ENCODE peak calls at places on chromosomes 2 and 18, in ten cellular contexts. W is heart left ventricle, Z is uterus, I is stomach, T is adrenal gland, H is A549, X is breast epithelium, A is gastrocnemius medialis, Q is upper lobe of left lung, O is GM12891. C is an unnamed sample.

GRCh38 chr18:63887424-63887823 is at the start of gene SERPINB2:
- DNase-seq in O (no peak), W (no peak), X (no peak), T (no peak), Z (no peak), I (no peak), H (no peak), A (no peak), Q (no peak), C (no peak)

GRCh38 chr18:58493516-58494253 is 135.2 kb downstream of the ALPK2 start:
- DNase-seq in A (peak), W (peak), O (peak), Z (peak), H (peak), Q (no peak), X (peak), T (peak), I (peak), C (peak)

GRCh38 chr18:23585007-23585871 is 1.1 kb downstream of the NPC1 start:
- DNase-seq in H (peak), A (peak), W (peak), I (no peak), Q (no peak), O (no peak), T (peak), X (no peak), Z (no peak), C (no peak)

GRCh38 chr18:46310258-46310657 is 206.1 kb downstream of the HAUS1 start:
- DNase-seq in O (no peak), A (no peak), Q (no peak), H (no peak), W (no peak), T (no peak), I (no peak), Z (no peak), X (no peak), C (no peak)

GRCh38 chr2:113126845-113127645 is at the start of gene IL1RN:
- DNase-seq in I (no peak), A (peak), H (no peak), Q (no peak), O (no peak), W (peak), T (no peak), Z (no peak), X (no peak), C (no peak)

GRCh38 chr18:35071819-35072247 is 30.6 kb downstream of the MAPRE2 start:
- DNase-seq in Z (no peak), Q (no peak), W (no peak), O (no peak), T (no peak), A (no peak), I (no peak), X (no peak), H (no peak), C (no peak)

GRCh38 chr18:60471652-60472051 is 99.1 kb upstream of the MC4R start:
- DNase-seq in Z (no peak), H (no peak), W (no peak), T (no peak), Q (no peak), O (no peak), X (no peak), A (no peak), I (no peak), C (no peak)

GRCh38 chr2:25252291-25253152 is 84.1 kb upstream of the POMC start:
- DNase-seq in A (no peak), X (no peak), Z (peak), T (peak), H (peak), Q (peak), O (peak), W (peak), I (peak), C (no peak)

GRCh38 chr2:205733648-205734047 is 51.3 kb downstream of the NRP2 start:
- DNase-seq in A (no peak), O (no peak), W (no peak), Q (peak), I (no peak), H (no peak), Z (peak), T (no peak), X (no peak), C (no peak)

GRCh38 chr2:176562359-176563043 is 293.3 kb downstream of the MTX2 start:
- DNase-seq in O (no peak), W (no peak), A (no peak), Q (no peak), H (peak), Z (no peak), T (no peak), I (no peak), X (no peak), C (no peak)

GRCh38 chr2:37875332-37875976 is 49.6 kb upstream of the RMDN2 start:
- DNase-seq in O (no peak), Z (no peak), T (no peak), X (no peak), I (no peak), H (no peak), W (no peak), A (no peak), Q (no peak), C (no peak)

GRCh38 chr18:12765586-12765985 is 62.7 kb downstream of the PSMG2 start:
- DNase-seq in X (no peak), A (no peak), W (no peak), O (no peak), I (no peak), Z (no peak), T (no peak), H (no peak), Q (no peak), C (no peak)

GRCh38 chr2:48755473-48755872 is at the start of gene LHCGR:
- DNase-seq in O (no peak), A (no peak), I (no peak), W (no peak), T (no peak), X (no peak), H (no peak), Q (peak), Z (no peak), C (no peak)

GRCh38 chr18:48531979-48532378 is 6.9 kb upstream of the CTIF start:
- DNase-seq in O (no peak), W (no peak), T (peak), X (no peak), H (no peak), I (no peak), Z (no peak), Q (no peak), A (no peak), C (no peak)

GRCh38 chr18:78376036-78376435 is 603.6 kb upstream of the SALL3 start:
- DNase-seq in T (no peak), H (no peak), A (no peak), O (no peak), Z (no peak), W (no peak), Q (no peak), X (no peak), I (no peak), C (no peak)

GRCh38 chr18:26470011-26470637 is 78.2 kb downstream of the KCTD1 start:
- DNase-seq in T (no peak), O (peak), Q (no peak), I (no peak), A (peak), H (no peak), Z (no peak), W (no peak), X (no peak), C (no peak)

GRCh38 chr2:12498703-12499102 is 218.0 kb upstream of the TRIB2 start:
- DNase-seq in O (no peak), T (no peak), A (no peak), W (no peak), Z (no peak), H (no peak), X (no peak), I (no peak), Q (no peak), C (no peak)

GRCh38 chr2:159798376-159798724 is 342 bp upstream of the CD302 start:
- DNase-seq in X (no peak), T (no peak), Q (no peak), O (no peak), H (no peak), W (no peak), Z (no peak), A (no peak), I (no peak), C (no peak)

GRCh38 chr2:215921884-215922283 is 91.5 kb downstream of the MREG start:
- DNase-seq in X (no peak), W (no peak), Z (no peak), O (no peak), I (peak), H (peak), T (peak), A (no peak), Q (no peak), C (no peak)

GRCh38 chr18:68822926-68823325 is 25.0 kb downstream of the CCDC102B start:
- DNase-seq in Z (no peak), Q (no peak), O (no peak), A (no peak), T (no peak), I (no peak), W (no peak), H (no peak), X (no peak), C (no peak)

GRCh38 chr2:22817197-22817596 is 567.8 kb upstream of the KLHL29 start:
- DNase-seq in W (no peak), A (no peak), T (peak), Z (no peak), Q (no peak), H (peak), X (no peak), I (no peak), O (no peak), C (no peak)

GRCh38 chr18:33440011-33440383 is 524 bp downstream of the CCDC178 start:
- DNase-seq in T (no peak), W (no peak), Q (peak), I (peak), X (no peak), O (no peak), Z (peak), A (no peak), H (peak), C (no peak)

GRCh38 chr2:224802407-224802806 is 86.2 kb upstream of the CCDC195 start:
- DNase-seq in T (no peak), H (no peak), O (no peak), Z (no peak), X (no peak), A (no peak), I (no peak), W (no peak), Q (no peak), C (peak)

GRCh38 chr18:63440219-63440618 is 17.9 kb upstream of the VPS4B start:
- DNase-seq in W (no peak), Q (no peak), H (no peak), X (no peak), A (peak), Z (no peak), I (no peak), O (no peak), T (no peak), C (no peak)

GRCh38 chr2:105521176-105521575 is 122.3 kb upstream of the FHL2 start:
- DNase-seq in T (no peak), Z (no peak), Q (no peak), H (peak), A (no peak), W (no peak), I (no peak), O (no peak), X (no peak), C (no peak)

GRCh38 chr2:107595749-107596148 is 230.9 kb upstream of the RGPD4 start:
- DNase-seq in O (no peak), A (no peak), T (no peak), W (no peak), I (no peak), Z (no peak), X (no peak), H (peak), Q (no peak), C (peak)

GRCh38 chr2:50783116-50783515 is 248.8 kb downstream of the NRXN1 start:
- DNase-seq in A (no peak), H (no peak), I (no peak), Z (no peak), W (no peak), O (no peak), Q (no peak), T (no peak), X (no peak), C (no peak)

GRCh38 chr18:32373995-32374394 is 96.7 kb downstream of the GAREM1 start:
- DNase-seq in A (peak), Z (no peak), W (peak), Q (no peak), O (no peak), H (no peak), X (no peak), T (no peak), I (no peak), C (no peak)

GRCh38 chr18:46281185-46282176 is 177.3 kb downstream of the HAUS1 start:
- DNase-seq in T (peak), I (peak), H (peak), A (peak), Q (no peak), O (peak), X (peak), Z (peak), W (peak), C (peak)

GRCh38 chr18:26874283-26874682 is 8.8 kb upstream of the AQP4 start:
- DNase-seq in H (no peak), Q (no peak), Z (no peak), I (no peak), X (no peak), T (no peak), O (no peak), W (no peak), A (no peak), C (no peak)

GRCh38 chr2:173432049-173432754 is 77.5 kb downstream of the CDCA7 start:
- DNase-seq in T (no peak), Z (no peak), O (no peak), A (no peak), Q (no peak), X (no peak), I (no peak), H (peak), W (no peak), C (no peak)

GRCh38 chr2:39780825-39781600 is 2.0 kb upstream of the THUMPD2 start:
- DNase-seq in Q (no peak), Z (peak), H (peak), W (no peak), O (no peak), X (no peak), A (no peak), I (no peak), T (no peak), C (peak)

GRCh38 chr2:18178736-18179349 is 300.4 kb downstream of the KCNS3 start:
- DNase-seq in H (peak), W (no peak), O (peak), Q (no peak), Z (no peak), X (no peak), I (peak), A (no peak), T (no peak), C (peak)

GRCh38 chr2:169584005-169584877 is at the start of gene PPIG:
- DNase-seq in A (peak), Z (peak), Q (peak), T (peak), H (peak), W (peak), O (peak), I (peak), X (peak), C (peak)
- TF ChIP-seq POLR2A in A (peak), Z (peak), Q (peak), T (peak), H (peak), W (no peak), O (peak), I (no peak), X (peak), C (peak)

GRCh38 chr2:231546014-231546413 is 15.8 kb upstream of the NMUR1 start:
- DNase-seq in H (no peak), A (no peak), O (no peak), X (no peak), Q (no peak), Z (no peak), I (no peak), T (no peak), W (no peak), C (no peak)

GRCh38 chr2:231547315-231548110 is 17.3 kb upstream of the NMUR1 start:
- DNase-seq in Z (no peak), O (no peak), T (no peak), A (no peak), I (no peak), X (no peak), H (no peak), Q (no peak), W (no peak), C (no peak)

GRCh38 chr2:231541605-231542509 is 11.6 kb upstream of the NMUR1 start:
- DNase-seq in I (no peak), A (no peak), H (peak), W (no peak), Q (no peak), O (no peak), X (no peak), Z (no peak), T (no peak), C (peak)

GRCh38 chr2:231548752-231549151 is 18.5 kb upstream of the NMUR1 start:
- DNase-seq in Q (no peak), I (no peak), A (no peak), Z (no peak), H (no peak), W (no peak), X (no peak), O (no peak), T (no peak), C (no peak)

GRCh38 chr2:231545105-231545902 is 15.1 kb upstream of the NMUR1 start:
- DNase-seq in I (peak), H (no peak), T (peak), A (no peak), X (no peak), O (peak), Z (no peak), W (peak), Q (no peak), C (peak)
- TF ChIP-seq POLR2A in I (no peak), H (no peak), T (no peak), A (no peak), X (no peak), O (peak), Z (no peak), W (no peak), Q (no peak), C (no peak)

DNA sequence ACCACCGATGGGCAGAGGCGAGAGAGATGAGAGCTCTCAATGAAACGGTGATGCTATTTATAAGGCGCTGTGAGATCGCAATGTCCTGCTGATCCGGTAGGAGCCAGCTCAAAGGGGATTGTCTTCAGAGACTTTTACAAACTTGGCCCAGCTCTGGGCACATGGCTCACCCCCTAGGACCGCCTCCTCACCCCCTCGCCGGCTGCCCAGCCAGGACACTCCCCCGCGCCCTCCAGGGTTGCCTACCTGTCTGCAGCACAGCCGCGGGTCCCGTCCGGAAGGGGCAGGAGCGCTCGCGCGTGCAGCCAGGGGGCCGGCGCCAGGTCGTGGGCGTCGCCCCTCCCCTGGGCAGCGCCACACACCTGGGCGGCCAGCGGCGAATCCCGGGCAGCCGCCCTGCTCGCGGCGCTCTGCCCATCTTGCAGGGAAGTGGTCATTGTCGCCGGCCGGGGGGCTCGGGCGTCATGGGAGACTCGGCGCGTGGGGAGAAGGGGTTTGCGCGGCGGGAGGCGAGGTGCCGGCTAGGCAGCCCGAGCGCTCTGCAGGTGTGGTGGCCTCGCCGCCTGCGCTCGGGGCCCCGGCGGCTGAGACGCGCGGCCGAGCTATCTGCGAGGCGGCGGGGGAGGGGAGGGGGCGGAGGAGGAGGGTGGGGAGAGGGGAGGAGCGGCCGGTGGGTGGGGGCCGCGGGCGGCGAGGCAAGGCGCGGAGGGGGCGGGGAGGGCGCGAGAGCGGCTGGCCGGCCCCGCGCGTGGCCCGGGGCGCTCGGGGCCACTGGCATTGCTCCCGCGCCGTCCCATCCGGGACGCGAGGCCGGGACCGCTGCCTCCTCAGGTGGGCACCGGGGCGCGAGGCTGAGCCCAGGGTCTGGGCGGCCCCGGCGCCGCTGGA is at the start of gene GRB14:
- DNase-seq in X (no peak), Q (peak), H (peak), Z (no peak), O (no peak), I (peak), A (peak), T (no peak), W (peak), C (no peak)
- TF ChIP-seq POLR2A in X (no peak), Q (no peak), H (peak), Z (no peak), O (no peak), I (no peak), A (no peak), T (no peak), W (no peak), C (no peak)

GRCh38 chr2:230950833-230951339 is 25.8 kb upstream of the GPR55 start:
- DNase-seq in Z (no peak), O (no peak), W (no peak), I (peak), A (no peak), Q (no peak), H (no peak), X (no peak), T (no peak), C (no peak)
- TF ChIP-seq POLR2A in Z (no peak), O (no peak), W (no peak), I (no peak), A (no peak), Q (no peak), H (no peak), X (no peak), T (no peak), C (no peak)

GRCh38 chr2:177618270-177619253 is 226.0 kb downstream of the AGPS start:
- DNase-seq in X (peak), A (peak), H (peak), W (peak), Z (peak), I (peak), O (peak), Q (peak), T (peak), C (peak)
- TF ChIP-seq POLR2A in X (peak), A (peak), H (peak), W (peak), Z (peak), I (no peak), O (peak), Q (no peak), T (peak), C (peak)

GRCh38 chr18:37539236-37539635 is 26.4 kb downstream of the CELF4 start:
- DNase-seq in H (no peak), O (no peak), I (no peak), W (no peak), X (no peak), T (no peak), Q (no peak), Z (no peak), A (no peak), C (no peak)

GRCh38 chr18:37537868-37538525 is 27.6 kb downstream of the CELF4 start:
- DNase-seq in W (peak), A (peak), H (peak), X (peak), Z (peak), O (peak), I (peak), T (peak), Q (peak), C (peak)

GRCh38 chr18:37536646-37537045 is 29.0 kb downstream of the CELF4 start:
- DNase-seq in X (no peak), I (no peak), A (no peak), Q (no peak), Z (no peak), H (no peak), T (no peak), O (no peak), W (no peak), C (no peak)

GRCh38 chr18:37540424-37541121 is 25.0 kb downstream of the CELF4 start:
- DNase-seq in Q (no peak), O (no peak), I (no peak), T (no peak), W (no peak), Z (no peak), A (no peak), X (no peak), H (no peak), C (peak)

GRCh38 chr18:37538526-37539205 is 26.9 kb downstream of the CELF4 start:
- DNase-seq in I (no peak), W (no peak), A (no peak), T (peak), Z (no peak), O (no peak), X (no peak), H (no peak), Q (no peak), C (no peak)
- TF ChIP-seq POLR2A in I (no peak), W (no peak), A (no peak), T (no peak), Z (no peak), O (no peak), X (no peak), H (no peak), Q (no peak), C (no peak)

DNA sequence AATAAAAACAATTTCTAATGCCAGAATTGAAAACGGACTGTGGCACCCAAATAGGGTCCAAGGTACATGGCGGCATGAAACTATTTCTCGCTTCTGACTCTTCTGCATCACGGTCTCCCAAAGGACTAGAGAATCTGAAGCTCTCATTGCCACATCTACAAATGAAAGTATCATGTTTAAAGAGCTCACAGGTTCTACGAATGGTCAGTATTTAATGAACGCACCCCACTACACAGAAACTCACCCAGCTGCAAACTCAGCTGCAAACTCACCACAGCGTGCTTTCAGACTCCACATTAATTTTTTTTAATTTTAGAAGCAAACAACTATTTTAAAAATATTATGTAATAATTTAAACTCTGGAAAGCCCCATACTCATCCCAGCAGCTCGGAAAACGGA is 1.1 kb downstream of the CLASP1 start:
- DNase-seq in O (no peak), A (no peak), W (no peak), Q (no peak), H (no peak), T (no peak), X (no peak), I (no peak), Z (no peak), C (no peak)
- TF ChIP-seq POLR2A in O (no peak), A (peak), W (no peak), Q (no peak), H (no peak), T (no peak), X (no peak), I (no peak), Z (no peak), C (no peak)

GRCh38 chr2:65666156-65666725 is 233.8 kb upstream of the SPRED2 start:
- DNase-seq in W (no peak), Q (no peak), T (no peak), H (no peak), A (no peak), Z (no peak), O (peak), X (no peak), I (no peak), C (peak)
- TF ChIP-seq POLR2A in W (no peak), Q (no peak), T (no peak), H (no peak), A (no peak), Z (no peak), O (no peak), X (no peak), I (no peak), C (no peak)